ENCODE peak calls at places on chromosome 1, in nine cellular contexts. One of them, this sample, is unnamed.

GRCh38 chr1:83998599-83999315 is at the start of gene TTLL7:
- DNase-seq in GM13976: peak; percentile 83
- DNase-seq in activated CD8-positive, alpha-beta T cell treated with anti-CD3 and anti-CD28 coated beads, Interleukin-2, amount 10 ng/mL, durations not matched to agents 7 days and 5 days: peak; percentile 73
- DNase-seq in upper lobe of right lung: peak; percentile 89
- DNase-seq in GM19239: peak; percentile 41
- DNase-seq in HCEC 1CT: peak; percentile 68
- DNase-seq in Daoy: peak; percentile 92
- DNase-seq in NCI-H1092: peak; percentile 83
- DNase-seq in mucosa of gallbladder: peak; percentile 76
- DNase-seq in this sample: peak; percentile 91

GRCh38 chr1:55505326-55505725 is 290.2 kb upstream of the USP24 start:
- DNase-seq in Daoy: no peak
- DNase-seq in activated CD8-positive, alpha-beta T cell treated with anti-CD3 and anti-CD28 coated beads, Interleukin-2, amount 10 ng/mL, durations not matched to agents 7 days and 5 days: no peak
- DNase-seq in upper lobe of right lung: no peak
- DNase-seq in NCI-H1092: no peak
- DNase-seq in GM19239: no peak
- DNase-seq in HCEC 1CT: no peak
- DNase-seq in GM13976: no peak
- DNase-seq in mucosa of gallbladder: no peak
- DNase-seq in this sample: no peak

GRCh38 chr1:18038051-18038450 is 69.5 kb upstream of the IGSF21 start:
- DNase-seq in NCI-H1092: no peak
- DNase-seq in activated CD8-positive, alpha-beta T cell treated with anti-CD3 and anti-CD28 coated beads, Interleukin-2, amount 10 ng/mL, durations not matched to agents 7 days and 5 days: no peak
- DNase-seq in GM13976: no peak
- DNase-seq in Daoy: no peak
- DNase-seq in GM19239: no peak
- DNase-seq in upper lobe of right lung: no peak
- DNase-seq in HCEC 1CT: no peak
- DNase-seq in mucosa of gallbladder: no peak
- DNase-seq in this sample: no peak

GRCh38 chr1:173043253-173043652 is 7.5 kb downstream of the TNFSF18 start:
- DNase-seq in GM19239: no peak
- DNase-seq in Daoy: peak; percentile 48
- DNase-seq in HCEC 1CT: peak; percentile 53
- DNase-seq in upper lobe of right lung: no peak
- DNase-seq in activated CD8-positive, alpha-beta T cell treated with anti-CD3 and anti-CD28 coated beads, Interleukin-2, amount 10 ng/mL, durations not matched to agents 7 days and 5 days: no peak
- DNase-seq in NCI-H1092: no peak
- DNase-seq in mucosa of gallbladder: no peak
- DNase-seq in GM13976: no peak
- DNase-seq in this sample: no peak

GRCh38 chr1:53332188-53332564 is 4.3 kb upstream of the LRP8 start:
- DNase-seq in GM13976: no peak
- DNase-seq in NCI-H1092: no peak
- DNase-seq in Daoy: no peak
- DNase-seq in HCEC 1CT: no peak
- DNase-seq in upper lobe of right lung: peak; percentile 22
- DNase-seq in GM19239: no peak
- DNase-seq in mucosa of gallbladder: no peak
- DNase-seq in activated CD8-positive, alpha-beta T cell treated with anti-CD3 and anti-CD28 coated beads, Interleukin-2, amount 10 ng/mL, durations not matched to agents 7 days and 5 days: no peak
- DNase-seq in this sample: no peak

GRCh38 chr1:85502625-85503083 is 37.7 kb upstream of the DDAH1 start:
- DNase-seq in HCEC 1CT: peak; percentile 78
- DNase-seq in mucosa of gallbladder: peak; percentile 59
- DNase-seq in upper lobe of right lung: no peak
- DNase-seq in Daoy: peak; percentile 60
- DNase-seq in activated CD8-positive, alpha-beta T cell treated with anti-CD3 and anti-CD28 coated beads, Interleukin-2, amount 10 ng/mL, durations not matched to agents 7 days and 5 days: no peak
- DNase-seq in NCI-H1092: no peak
- DNase-seq in GM19239: no peak
- DNase-seq in GM13976: no peak
- DNase-seq in this sample: no peak

GRCh38 chr1:175499595-175500367 is 243.6 kb downstream of the TNR start:
- DNase-seq in mucosa of gallbladder: no peak
- DNase-seq in upper lobe of right lung: no peak
- DNase-seq in Daoy: peak; percentile 69
- DNase-seq in GM13976: no peak
- DNase-seq in NCI-H1092: no peak
- DNase-seq in GM19239: no peak
- DNase-seq in HCEC 1CT: no peak
- DNase-seq in activated CD8-positive, alpha-beta T cell treated with anti-CD3 and anti-CD28 coated beads, Interleukin-2, amount 10 ng/mL, durations not matched to agents 7 days and 5 days: no peak
- DNase-seq in this sample: no peak

GRCh38 chr1:230306158-230306557 is 120.0 kb downstream of the PGBD5 start:
- DNase-seq in GM13976: no peak
- DNase-seq in HCEC 1CT: no peak
- DNase-seq in activated CD8-positive, alpha-beta T cell treated with anti-CD3 and anti-CD28 coated beads, Interleukin-2, amount 10 ng/mL, durations not matched to agents 7 days and 5 days: peak; percentile 58
- DNase-seq in upper lobe of right lung: no peak
- DNase-seq in NCI-H1092: no peak
- DNase-seq in GM19239: peak; percentile 41
- DNase-seq in Daoy: no peak
- DNase-seq in mucosa of gallbladder: no peak
- DNase-seq in this sample: peak; percentile 71

GRCh38 chr1:108896160-108897150 is 19.7 kb downstream of the GPSM2 start:
- DNase-seq in GM13976: no peak
- DNase-seq in Daoy: no peak
- DNase-seq in upper lobe of right lung: no peak
- DNase-seq in GM19239: no peak
- DNase-seq in NCI-H1092: no peak
- DNase-seq in activated CD8-positive, alpha-beta T cell treated with anti-CD3 and anti-CD28 coated beads, Interleukin-2, amount 10 ng/mL, durations not matched to agents 7 days and 5 days: no peak
- DNase-seq in mucosa of gallbladder: no peak
- DNase-seq in HCEC 1CT: peak; percentile 28
- DNase-seq in this sample: no peak

GRCh38 chr1:116411784-116412479 is 38.9 kb downstream of the ATP1A1 start:
- DNase-seq in NCI-H1092: no peak
- DNase-seq in GM13976: no peak
- DNase-seq in Daoy: no peak
- DNase-seq in HCEC 1CT: peak; percentile 15
- DNase-seq in GM19239: no peak
- DNase-seq in mucosa of gallbladder: no peak
- DNase-seq in activated CD8-positive, alpha-beta T cell treated with anti-CD3 and anti-CD28 coated beads, Interleukin-2, amount 10 ng/mL, durations not matched to agents 7 days and 5 days: no peak
- DNase-seq in upper lobe of right lung: no peak
- DNase-seq in this sample: no peak

GRCh38 chr1:176843352-176844297 is 320.9 kb downstream of the ASTN1 start:
- DNase-seq in GM13976: peak; percentile 7
- DNase-seq in HCEC 1CT: peak; percentile 41
- DNase-seq in upper lobe of right lung: no peak
- DNase-seq in mucosa of gallbladder: peak; percentile 12
- DNase-seq in Daoy: no peak
- DNase-seq in NCI-H1092: peak; percentile 31
- DNase-seq in activated CD8-positive, alpha-beta T cell treated with anti-CD3 and anti-CD28 coated beads, Interleukin-2, amount 10 ng/mL, durations not matched to agents 7 days and 5 days: no peak
- DNase-seq in GM19239: no peak
- DNase-seq in this sample: no peak

GRCh38 chr1:162690672-162691434 is 58.6 kb downstream of the DDR2 start:
- DNase-seq in HCEC 1CT: peak; percentile 92
- DNase-seq in upper lobe of right lung: no peak
- DNase-seq in GM19239: no peak
- DNase-seq in GM13976: no peak
- DNase-seq in activated CD8-positive, alpha-beta T cell treated with anti-CD3 and anti-CD28 coated beads, Interleukin-2, amount 10 ng/mL, durations not matched to agents 7 days and 5 days: no peak
- DNase-seq in Daoy: peak; percentile 95
- DNase-seq in NCI-H1092: no peak
- DNase-seq in mucosa of gallbladder: no peak
- DNase-seq in this sample: no peak

GRCh38 chr1:3752400-3752945 is at the start of gene CCDC27:
- DNase-seq in Daoy: no peak
- DNase-seq in NCI-H1092: no peak
- DNase-seq in GM13976: no peak
- DNase-seq in upper lobe of right lung: no peak
- DNase-seq in activated CD8-positive, alpha-beta T cell treated with anti-CD3 and anti-CD28 coated beads, Interleukin-2, amount 10 ng/mL, durations not matched to agents 7 days and 5 days: no peak
- DNase-seq in GM19239: no peak
- DNase-seq in mucosa of gallbladder: no peak
- DNase-seq in HCEC 1CT: no peak
- DNase-seq in this sample: no peak

GRCh38 chr1:55054396-55054795 is 15.0 kb downstream of the PCSK9 start:
- DNase-seq in HCEC 1CT: no peak
- DNase-seq in GM19239: no peak
- DNase-seq in GM13976: no peak
- DNase-seq in Daoy: no peak
- DNase-seq in activated CD8-positive, alpha-beta T cell treated with anti-CD3 and anti-CD28 coated beads, Interleukin-2, amount 10 ng/mL, durations not matched to agents 7 days and 5 days: no peak
- DNase-seq in mucosa of gallbladder: no peak
- DNase-seq in upper lobe of right lung: no peak
- DNase-seq in NCI-H1092: no peak
- DNase-seq in this sample: no peak

GRCh38 chr1:176954242-176954641 is 210.3 kb downstream of the ASTN1 start:
- DNase-seq in mucosa of gallbladder: no peak
- DNase-seq in Daoy: no peak
- DNase-seq in GM19239: no peak
- DNase-seq in NCI-H1092: no peak
- DNase-seq in activated CD8-positive, alpha-beta T cell treated with anti-CD3 and anti-CD28 coated beads, Interleukin-2, amount 10 ng/mL, durations not matched to agents 7 days and 5 days: no peak
- DNase-seq in GM13976: no peak
- DNase-seq in HCEC 1CT: no peak
- DNase-seq in upper lobe of right lung: no peak
- DNase-seq in this sample: no peak

GRCh38 chr1:11537380-11537764 is 58.4 kb downstream of the DISP3 start:
- DNase-seq in mucosa of gallbladder: no peak
- DNase-seq in upper lobe of right lung: no peak
- DNase-seq in Daoy: no peak
- DNase-seq in GM19239: no peak
- DNase-seq in activated CD8-positive, alpha-beta T cell treated with anti-CD3 and anti-CD28 coated beads, Interleukin-2, amount 10 ng/mL, durations not matched to agents 7 days and 5 days: no peak
- DNase-seq in NCI-H1092: no peak
- DNase-seq in HCEC 1CT: no peak
- DNase-seq in GM13976: no peak
- DNase-seq in this sample: no peak

GRCh38 chr1:232627645-232628334 is 2.1 kb downstream of the SIPA1L2 start:
- DNase-seq in NCI-H1092: peak; percentile 43
- DNase-seq in GM13976: no peak
- DNase-seq in mucosa of gallbladder: no peak
- DNase-seq in activated CD8-positive, alpha-beta T cell treated with anti-CD3 and anti-CD28 coated beads, Interleukin-2, amount 10 ng/mL, durations not matched to agents 7 days and 5 days: peak; percentile 30
- DNase-seq in HCEC 1CT: no peak
- DNase-seq in GM19239: no peak
- DNase-seq in upper lobe of right lung: no peak
- DNase-seq in Daoy: peak; percentile 43
- DNase-seq in this sample: peak; percentile 74

GRCh38 chr1:175771301-175771700 is 27.9 kb upstream of the TNR start:
- DNase-seq in mucosa of gallbladder: no peak
- DNase-seq in GM19239: no peak
- DNase-seq in NCI-H1092: no peak
- DNase-seq in activated CD8-positive, alpha-beta T cell treated with anti-CD3 and anti-CD28 coated beads, Interleukin-2, amount 10 ng/mL, durations not matched to agents 7 days and 5 days: no peak
- DNase-seq in upper lobe of right lung: no peak
- DNase-seq in HCEC 1CT: no peak
- DNase-seq in GM13976: no peak
- DNase-seq in Daoy: no peak
- DNase-seq in this sample: no peak

GRCh38 chr1:119679223-119679622 is 31.2 kb upstream of the ZNF697 start:
- DNase-seq in GM13976: no peak
- DNase-seq in upper lobe of right lung: no peak
- DNase-seq in mucosa of gallbladder: no peak
- DNase-seq in Daoy: no peak
- DNase-seq in GM19239: no peak
- DNase-seq in HCEC 1CT: no peak
- DNase-seq in activated CD8-positive, alpha-beta T cell treated with anti-CD3 and anti-CD28 coated beads, Interleukin-2, amount 10 ng/mL, durations not matched to agents 7 days and 5 days: no peak
- DNase-seq in NCI-H1092: no peak
- DNase-seq in this sample: no peak

GRCh38 chr1:65036614-65037180 is 70.3 kb upstream of the JAK1 start:
- DNase-seq in mucosa of gallbladder: no peak
- DNase-seq in NCI-H1092: no peak
- DNase-seq in upper lobe of right lung: no peak
- DNase-seq in activated CD8-positive, alpha-beta T cell treated with anti-CD3 and anti-CD28 coated beads, Interleukin-2, amount 10 ng/mL, durations not matched to agents 7 days and 5 days: no peak
- DNase-seq in GM13976: no peak
- DNase-seq in Daoy: no peak
- DNase-seq in GM19239: no peak
- DNase-seq in HCEC 1CT: no peak
- DNase-seq in this sample: no peak

GRCh38 chr1:14980801-14981200 is 172.7 kb upstream of the TMEM51 start:
- DNase-seq in mucosa of gallbladder: no peak
- DNase-seq in activated CD8-positive, alpha-beta T cell treated with anti-CD3 and anti-CD28 coated beads, Interleukin-2, amount 10 ng/mL, durations not matched to agents 7 days and 5 days: no peak
- DNase-seq in NCI-H1092: no peak
- DNase-seq in GM13976: no peak
- DNase-seq in GM19239: no peak
- DNase-seq in HCEC 1CT: no peak
- DNase-seq in upper lobe of right lung: no peak
- DNase-seq in Daoy: peak; percentile 56
- DNase-seq in this sample: no peak

GRCh38 chr1:30697977-30698376 is 25.4 kb downstream of the MATN1 start:
- DNase-seq in GM19239: no peak
- DNase-seq in Daoy: peak; percentile 85
- DNase-seq in upper lobe of right lung: peak; percentile 41
- DNase-seq in activated CD8-positive, alpha-beta T cell treated with anti-CD3 and anti-CD28 coated beads, Interleukin-2, amount 10 ng/mL, durations not matched to agents 7 days and 5 days: no peak
- DNase-seq in GM13976: peak; percentile 57
- DNase-seq in mucosa of gallbladder: no peak
- DNase-seq in NCI-H1092: no peak
- DNase-seq in HCEC 1CT: no peak
- DNase-seq in this sample: no peak

GRCh38 chr1:61210435-61211012 is 128.2 kb downstream of the NFIA start:
- DNase-seq in GM19239: no peak
- DNase-seq in upper lobe of right lung: no peak
- DNase-seq in GM13976: no peak
- DNase-seq in NCI-H1092: no peak
- DNase-seq in Daoy: no peak
- DNase-seq in mucosa of gallbladder: no peak
- DNase-seq in HCEC 1CT: no peak
- DNase-seq in activated CD8-positive, alpha-beta T cell treated with anti-CD3 and anti-CD28 coated beads, Interleukin-2, amount 10 ng/mL, durations not matched to agents 7 days and 5 days: no peak
- DNase-seq in this sample: no peak

GRCh38 chr1:52814465-52814864 is 28.1 kb upstream of the ZYG11A start:
- DNase-seq in Daoy: peak; percentile 4
- DNase-seq in mucosa of gallbladder: no peak
- DNase-seq in upper lobe of right lung: no peak
- DNase-seq in GM19239: no peak
- DNase-seq in NCI-H1092: no peak
- DNase-seq in HCEC 1CT: no peak
- DNase-seq in activated CD8-positive, alpha-beta T cell treated with anti-CD3 and anti-CD28 coated beads, Interleukin-2, amount 10 ng/mL, durations not matched to agents 7 days and 5 days: no peak
- DNase-seq in GM13976: no peak
- DNase-seq in this sample: no peak

GRCh38 chr1:228039986-228040385 is 33.2 kb downstream of the WNT3A start:
- DNase-seq in mucosa of gallbladder: no peak
- DNase-seq in NCI-H1092: no peak
- DNase-seq in HCEC 1CT: no peak
- DNase-seq in activated CD8-positive, alpha-beta T cell treated with anti-CD3 and anti-CD28 coated beads, Interleukin-2, amount 10 ng/mL, durations not matched to agents 7 days and 5 days: no peak
- DNase-seq in upper lobe of right lung: peak; percentile 40
- DNase-seq in Daoy: no peak
- DNase-seq in GM19239: no peak
- DNase-seq in GM13976: no peak
- DNase-seq in this sample: no peak

GRCh38 chr1:151988405-151988851 is 5.2 kb downstream of the S100A10 start:
- DNase-seq in HCEC 1CT: peak; percentile 91
- DNase-seq in upper lobe of right lung: no peak
- DNase-seq in mucosa of gallbladder: no peak
- DNase-seq in GM19239: no peak
- DNase-seq in NCI-H1092: no peak
- DNase-seq in GM13976: no peak
- DNase-seq in Daoy: peak; percentile 94
- DNase-seq in activated CD8-positive, alpha-beta T cell treated with anti-CD3 and anti-CD28 coated beads, Interleukin-2, amount 10 ng/mL, durations not matched to agents 7 days and 5 days: no peak
- DNase-seq in this sample: no peak

GRCh38 chr1:14881775-14882672 is 271.5 kb upstream of the TMEM51 start:
- DNase-seq in NCI-H1092: no peak
- DNase-seq in HCEC 1CT: no peak
- DNase-seq in mucosa of gallbladder: no peak
- DNase-seq in activated CD8-positive, alpha-beta T cell treated with anti-CD3 and anti-CD28 coated beads, Interleukin-2, amount 10 ng/mL, durations not matched to agents 7 days and 5 days: no peak
- DNase-seq in upper lobe of right lung: no peak
- DNase-seq in GM13976: peak; percentile 40
- DNase-seq in Daoy: peak; percentile 20
- DNase-seq in GM19239: peak; percentile 34
- DNase-seq in this sample: no peak

GRCh38 chr1:167342846-167343245 is 122.2 kb downstream of the POU2F1 start:
- DNase-seq in Daoy: no peak
- DNase-seq in NCI-H1092: no peak
- DNase-seq in GM13976: peak; percentile 33
- DNase-seq in activated CD8-positive, alpha-beta T cell treated with anti-CD3 and anti-CD28 coated beads, Interleukin-2, amount 10 ng/mL, durations not matched to agents 7 days and 5 days: no peak
- DNase-seq in mucosa of gallbladder: no peak
- DNase-seq in HCEC 1CT: peak; percentile 15
- DNase-seq in upper lobe of right lung: no peak
- DNase-seq in GM19239: no peak
- DNase-seq in this sample: no peak

GRCh38 chr1:184299796-184300195 is 87.0 kb upstream of the C1orf21 start:
- DNase-seq in activated CD8-positive, alpha-beta T cell treated with anti-CD3 and anti-CD28 coated beads, Interleukin-2, amount 10 ng/mL, durations not matched to agents 7 days and 5 days: no peak
- DNase-seq in GM19239: no peak
- DNase-seq in mucosa of gallbladder: no peak
- DNase-seq in Daoy: no peak
- DNase-seq in NCI-H1092: no peak
- DNase-seq in HCEC 1CT: no peak
- DNase-seq in upper lobe of right lung: no peak
- DNase-seq in GM13976: no peak
- DNase-seq in this sample: no peak

GRCh38 chr1:116918714-116919357 is 9.1 kb downstream of the PTGFRN start:
- DNase-seq in mucosa of gallbladder: no peak
- DNase-seq in GM13976: no peak
- DNase-seq in Daoy: peak; percentile 46
- DNase-seq in HCEC 1CT: no peak
- DNase-seq in GM19239: no peak
- DNase-seq in upper lobe of right lung: no peak
- DNase-seq in activated CD8-positive, alpha-beta T cell treated with anti-CD3 and anti-CD28 coated beads, Interleukin-2, amount 10 ng/mL, durations not matched to agents 7 days and 5 days: no peak
- DNase-seq in NCI-H1092: no peak
- DNase-seq in this sample: no peak